ENCODE peak calls at places on chromosomes 13 and 19, in four cellular contexts. N is left lung, U is adrenal gland, Z is IMR-90. S is an unnamed sample.

GRCh38 chr13:112165712-112166111 is 98.8 kb downstream of the SOX1 start:
- DNase-seq in N (no peak), U (no peak), Z (no peak), S (peak; percentile 14)

GRCh38 chr19:48999481-49000325 is 6.0 kb downstream of the RUVBL2 start:
- DNase-seq in N (peak; percentile 53), U (no peak), Z (peak; percentile 67), S (peak; percentile 59)

GRCh38 chr13:40061466-40062450 is 406.3 kb downstream of the COG6 start:
- DNase-seq in N (no peak), U (no peak), Z (no peak), S (no peak)

GRCh38 chr13:108084840-108085239 is 130.5 kb downstream of the LIG4 start:
- DNase-seq in N (no peak), U (no peak), Z (no peak), S (no peak)

GRCh38 chr13:22562116-22562515 is 618.7 kb upstream of the SGCG start:
- DNase-seq in N (no peak), U (no peak), Z (no peak), S (no peak)

GRCh38 chr13:105219636-105220035 is 1315.8 kb downstream of the EFNB2 start:
- DNase-seq in N (no peak), U (no peak), Z (peak; percentile 73), S (no peak)

GRCh38 chr13:79079351-79079839 is 326.7 kb downstream of the RBM26 start:
- DNase-seq in N (no peak), U (no peak), Z (no peak), S (no peak)

GRCh38 chr19:13712767-13713201 is 51.5 kb upstream of the MRI1 start:
- DNase-seq in N (no peak), U (no peak), Z (no peak), S (no peak)

GRCh38 chr13:98199480-98199879 is 22.4 kb upstream of the RNF113B start:
- DNase-seq in N (no peak), U (no peak), Z (peak; percentile 54), S (no peak)

GRCh38 chr13:25170554-25171107 is 1.5 kb downstream of the AMER2 start:
- DNase-seq in N (no peak), U (no peak), Z (no peak), S (no peak)

GRCh38 chr13:73223372-73223781 is 164.6 kb downstream of the KLF5 start:
- DNase-seq in N (no peak), U (no peak), Z (no peak), S (no peak)

GRCh38 chr13:68748038-68748437 is 1359.6 kb upstream of the ATXN8OS start:
- DNase-seq in N (no peak), U (no peak), Z (no peak), S (no peak)

GRCh38 chr19:33134571-33135041 is 2.7 kb downstream of the WDR88 start:
- DNase-seq in N (no peak), U (no peak), Z (no peak), S (no peak)

GRCh38 chr19:29625316-29625715 is 19.2 kb downstream of the POP4 start:
- DNase-seq in N (no peak), U (no peak), Z (no peak), S (no peak)

GRCh38 chr19:58516246-58516836 is 3.3 kb downstream of the ZBTB45 start:
- DNase-seq in N (no peak), U (no peak), Z (no peak), S (no peak)

GRCh38 chr13:94886191-94886590 is 173.8 kb upstream of the SOX21 start:
- DNase-seq in N (no peak), U (no peak), Z (no peak), S (no peak)

GRCh38 chr13:111267784-111268183 is 52.7 kb upstream of the TEX29 start:
- DNase-seq in N (no peak), U (no peak), Z (peak; percentile 78), S (no peak)

GRCh38 chr19:21463449-21464105 is 41.8 kb upstream of the ZNF429 start:
- DNase-seq in N (peak; percentile 53), U (peak; percentile 33), Z (no peak), S (no peak)

GRCh38 chr13:113567681-113568080 is 16.9 kb upstream of the TFDP1 start:
- DNase-seq in N (no peak), U (no peak), Z (no peak), S (peak; percentile 21)

GRCh38 chr19:44891016-44891882 is at the start of gene TOMM40:
- DNase-seq in N (peak; percentile 100), U (peak; percentile 35), Z (peak; percentile 100), S (peak; percentile 99)

GRCh38 chr13:102187313-102187712 is 214.5 kb downstream of the FGF14 start:
- DNase-seq in N (no peak), U (no peak), Z (no peak), S (no peak)

GRCh38 chr13:22735381-22735995 is 445.3 kb upstream of the SGCG start:
- DNase-seq in N (no peak), U (peak; percentile 61), Z (no peak), S (no peak)

GRCh38 chr13:92197669-92198068 is 799.2 kb downstream of the GPC5 start:
- DNase-seq in N (no peak), U (no peak), Z (peak; percentile 19), S (no peak)

DNA sequence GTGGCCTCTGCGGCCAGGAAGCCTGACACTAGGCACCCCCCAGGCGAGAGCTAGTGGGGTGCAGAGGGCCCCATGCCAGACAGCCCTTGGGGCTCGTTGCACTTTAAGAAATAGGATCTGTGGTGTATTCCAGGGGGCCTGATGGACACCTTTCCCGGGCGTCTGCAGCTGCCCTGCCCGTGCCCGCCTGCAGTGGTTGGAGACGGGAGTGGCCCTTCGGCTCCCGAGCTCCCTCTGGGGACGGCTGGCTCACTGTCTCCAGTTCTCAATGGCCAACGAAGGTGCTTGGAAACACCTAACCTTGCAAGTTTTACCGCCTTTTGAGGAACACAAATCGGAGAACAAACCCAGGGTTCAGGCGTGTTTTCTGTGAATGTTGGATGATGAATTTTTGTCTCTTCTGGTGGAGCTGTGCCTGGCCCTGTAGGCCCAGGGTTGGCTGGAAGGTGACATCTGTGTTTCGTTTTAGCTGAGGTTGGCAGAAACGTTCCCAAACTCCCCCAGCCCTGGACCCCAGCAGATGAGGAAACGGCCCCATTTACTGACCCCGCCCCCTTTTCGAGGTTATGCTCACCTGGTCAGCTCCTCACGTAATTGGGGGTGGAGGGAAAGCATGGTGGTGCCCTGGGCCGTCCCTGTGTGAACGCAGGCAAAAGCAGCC is 17.4 kb upstream of the NPAS1 start:
- DNase-seq in N (no peak), U (no peak), Z (no peak), S (no peak)
- TF ChIP-seq CTCF in N (no peak), U (no peak), Z (no peak), S (no peak)

DNA sequence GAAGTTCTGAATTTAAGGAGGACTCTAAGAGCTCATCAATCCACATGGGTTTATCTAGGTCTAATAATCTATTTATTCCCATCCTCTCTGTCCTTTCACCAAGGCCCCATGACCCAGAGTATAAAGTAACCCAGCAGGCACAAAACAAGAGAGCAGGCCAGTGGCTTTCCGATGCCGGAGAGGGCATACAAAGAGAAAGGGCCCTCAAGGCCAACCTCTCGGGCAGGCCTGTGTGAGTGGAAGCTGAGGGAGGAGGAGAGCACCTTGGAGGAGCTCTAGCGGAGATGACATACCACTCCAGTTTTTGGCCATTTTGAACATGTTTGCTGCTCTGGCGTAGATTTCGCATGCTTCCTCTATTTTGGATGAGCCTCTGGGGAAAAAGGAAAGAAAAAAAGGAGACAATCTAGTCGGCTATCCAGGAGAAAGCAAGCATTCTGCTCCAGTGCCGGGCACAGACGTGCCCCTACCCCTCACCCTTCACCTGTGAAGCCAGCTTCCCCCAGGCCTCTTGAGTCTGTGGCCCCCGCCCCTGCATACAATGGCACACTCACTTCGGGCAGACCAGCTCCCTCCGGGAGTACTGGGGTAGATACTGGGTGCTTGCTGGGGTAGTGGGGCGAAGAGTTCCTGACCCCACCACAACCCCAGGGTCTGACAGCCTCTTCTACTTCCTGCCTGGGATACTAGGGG is 11.6 kb downstream of the NAPA start:
- DNase-seq in N (no peak), U (peak; percentile 63), Z (no peak), S (no peak)
- H3K36me3 ChIP-seq in N (peaks cover 78% of the 10 kb centered on the region), U (peaks cover 55% of the 10 kb centered on the region), Z (peaks cover 41% of the 10 kb centered on the region), S (no peaks in the 10 kb centered on the region)

DNA sequence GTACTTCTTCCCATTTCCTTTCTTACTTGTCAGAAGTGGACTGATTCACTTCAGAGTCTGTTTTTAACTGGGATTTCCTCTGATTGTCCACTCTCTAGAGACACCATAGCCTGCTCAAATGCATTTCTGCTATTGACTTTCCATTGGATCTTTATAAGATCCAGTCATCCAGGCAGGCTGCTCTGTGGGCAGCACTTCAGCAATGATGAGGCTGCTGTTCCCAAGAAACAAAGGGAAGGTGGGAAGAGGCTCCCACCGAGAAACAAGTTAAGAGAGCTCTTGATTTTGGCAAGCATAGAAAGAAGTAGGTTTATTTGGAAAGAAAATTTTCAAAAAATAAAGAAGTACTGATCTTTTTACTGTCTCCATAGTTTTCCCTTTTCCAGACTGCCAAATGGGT is 125.8 kb upstream of the STARD13 start:
- DNase-seq in N (no peak), U (no peak), Z (no peak), S (no peak)
- H3K4me3 ChIP-seq in N (no peak overlapping the region), U (no peak overlapping the region), Z (no peak overlapping the region), S (no peak overlapping the region)

GRCh38 chr13:30156270-30156669 is 151.1 kb downstream of the KATNAL1 start:
- DNase-seq in N (no peak), U (no peak), Z (peak; percentile 33), S (no peak)

GRCh38 chr13:30154931-30155330 is 152.4 kb downstream of the KATNAL1 start:
- DNase-seq in N (no peak), U (no peak), Z (no peak), S (no peak)

GRCh38 chr13:30158774-30159445 is 148.4 kb downstream of the KATNAL1 start:
- DNase-seq in N (no peak), U (peak; percentile 66), Z (peak; percentile 71), S (no peak)

GRCh38 chr13:30157616-30157993 is 149.7 kb downstream of the KATNAL1 start:
- DNase-seq in N (no peak), U (no peak), Z (no peak), S (no peak)

GRCh38 chr13:30156826-30157615 is 150.3 kb downstream of the KATNAL1 start:
- DNase-seq in N (no peak), U (no peak), Z (no peak), S (no peak)
- TF ChIP-seq CTCF in N (no peak), U (no peak), Z (no peak), S (no peak)

DNA sequence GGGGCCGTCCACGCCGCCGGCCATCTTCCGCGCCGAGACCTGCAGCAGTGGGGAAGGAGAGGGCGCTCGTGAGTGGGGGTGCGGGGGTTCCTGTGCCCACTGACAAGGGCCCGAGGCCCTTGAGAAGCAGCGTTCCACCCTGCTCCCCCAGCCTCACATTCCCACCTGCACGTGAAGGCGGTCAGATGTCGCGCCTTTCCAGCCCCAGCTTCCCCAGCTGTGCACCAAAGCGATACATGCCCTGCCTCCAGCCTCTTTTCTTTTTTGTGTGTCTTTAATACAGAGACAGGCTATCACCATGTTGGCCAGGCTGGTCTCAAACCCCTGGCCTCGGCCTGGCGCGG is 11.5 kb downstream of the ZBTB7A start:
- DNase-seq in N (no peak), U (no peak), Z (no peak), S (peak; percentile 12)
- H3K36me3 ChIP-seq in N (peaks cover 48% of the 10 kb centered on the region), U (peaks cover 33% of the 10 kb centered on the region), Z (peaks cover 39% of the 10 kb centered on the region), S (peaks cover 3% of the 10 kb centered on the region)

GRCh38 chr19:42396248-42396541 is 6.1 kb upstream of the CNFN start:
- DNase-seq in N (no peak), U (peak; percentile 47), Z (no peak), S (no peak)
- H3K4me3 ChIP-seq in N (peak overlapping the region; percentile 29), U (no peak overlapping the region), Z (no peak overlapping the region), S (peak overlapping the region; percentile 43)

S was measured in Caco-2.